ENCODE peak calls at places on chromosomes 6 and 20, in six cellular contexts. Z, Q, X, P, I and V are unnamed samples.

GRCh38 chr6:88544986-88545612 is 379.0 kb upstream of the CNR1 start:
- DNase-seq in Z (no peak), Q (no peak), X (no peak), P (no peak), I (no peak), V (no peak)

GRCh38 chr6:9540534-9541126 is 874.2 kb downstream of the TFAP2A start:
- DNase-seq in Z (no peak), Q (no peak), X (no peak), P (peak), I (peak), V (no peak)

GRCh38 chr6:56040271-56040670 is 164.9 kb upstream of the BMP5 start:
- DNase-seq in Z (peak), Q (no peak), X (no peak), P (peak), I (no peak), V (no peak)

GRCh38 chr6:158543606-158544185 is 16.2 kb upstream of the TMEM181 start:
- DNase-seq in Z (no peak), Q (no peak), X (no peak), P (no peak), I (no peak), V (no peak)

GRCh38 chr6:20473518-20473917 is 60.7 kb upstream of the CDKAL1 start:
- DNase-seq in Z (no peak), Q (no peak), X (no peak), P (no peak), I (no peak), V (no peak)

GRCh38 chr6:42367353-42368011 is 84.2 kb downstream of the TRERF1 start:
- DNase-seq in Z (no peak), Q (no peak), X (no peak), P (no peak), I (no peak), V (no peak)

GRCh38 chr6:17431581-17431980 is 38.2 kb downstream of the CAP2 start:
- DNase-seq in Z (no peak), Q (no peak), X (no peak), P (no peak), I (no peak), V (no peak)

GRCh38 chr20:51238675-51239305 is 215.9 kb upstream of the KCNG1 start:
- DNase-seq in Z (no peak), Q (no peak), X (no peak), P (no peak), I (no peak), V (no peak)

GRCh38 chr6:89278956-89279355 is 36.1 kb downstream of the GABRR2 start:
- DNase-seq in Z (no peak), Q (no peak), X (no peak), P (no peak), I (no peak), V (no peak)

GRCh38 chr20:6122873-6123649 is at the start of gene FERMT1:
- DNase-seq in Z (no peak), Q (peak), X (peak), P (peak), I (peak), V (peak)

GRCh38 chr6:102662851-102663250 is 1269.3 kb downstream of the GRIK2 start:
- DNase-seq in Z (no peak), Q (no peak), X (no peak), P (no peak), I (no peak), V (no peak)

GRCh38 chr6:20455175-20456075 is 53.7 kb downstream of the E2F3 start:
- DNase-seq in Z (peak), Q (no peak), X (no peak), P (peak), I (no peak), V (no peak)

GRCh38 chr6:101931766-101932165 is 538.3 kb downstream of the GRIK2 start:
- DNase-seq in Z (no peak), Q (no peak), X (no peak), P (no peak), I (no peak), V (no peak)

GRCh38 chr6:57172136-57173055 is at the start of gene BAG2:
- DNase-seq in Z (peak), Q (peak), X (peak), P (peak), I (peak), V (no peak)
- TF ChIP-seq CTCF in Z (no peak), Q (no peak), X (no peak), P (no peak), I (no peak), V (no peak)

DNA sequence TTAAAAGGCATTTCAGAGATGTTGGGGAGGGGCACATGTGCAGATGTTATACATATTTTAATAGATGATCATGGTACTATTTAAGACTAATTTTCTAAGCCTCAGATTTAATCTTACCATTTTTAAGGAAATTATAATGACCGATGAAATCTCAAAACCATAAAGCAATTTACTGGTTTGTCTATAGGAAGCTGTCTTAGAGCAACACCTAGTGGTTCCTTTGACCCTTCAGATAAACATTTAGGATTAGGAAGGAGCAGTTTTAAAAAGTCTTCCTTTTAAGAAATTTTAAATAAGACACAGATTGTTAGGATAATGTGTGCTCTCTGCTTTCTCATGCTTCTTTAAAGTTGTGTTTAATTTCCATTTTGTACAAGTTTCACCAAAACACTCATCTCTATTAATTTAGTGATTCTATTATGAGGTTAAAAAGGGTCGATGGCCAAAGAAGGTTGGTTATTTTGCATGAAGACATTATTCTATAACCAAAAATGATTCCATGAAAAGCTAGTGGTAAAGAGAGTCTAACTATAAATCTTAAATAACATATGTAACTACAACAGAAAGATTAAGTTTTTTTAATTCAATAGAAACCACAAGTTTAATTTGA is 376.4 kb downstream of the HACE1 start:
- DNase-seq in Z (no peak), Q (no peak), X (no peak), P (peak), I (no peak), V (no peak)
- TF ChIP-seq CTCF in Z (no peak), Q (no peak), X (no peak), P (peak), I (peak), V (peak)

DNA sequence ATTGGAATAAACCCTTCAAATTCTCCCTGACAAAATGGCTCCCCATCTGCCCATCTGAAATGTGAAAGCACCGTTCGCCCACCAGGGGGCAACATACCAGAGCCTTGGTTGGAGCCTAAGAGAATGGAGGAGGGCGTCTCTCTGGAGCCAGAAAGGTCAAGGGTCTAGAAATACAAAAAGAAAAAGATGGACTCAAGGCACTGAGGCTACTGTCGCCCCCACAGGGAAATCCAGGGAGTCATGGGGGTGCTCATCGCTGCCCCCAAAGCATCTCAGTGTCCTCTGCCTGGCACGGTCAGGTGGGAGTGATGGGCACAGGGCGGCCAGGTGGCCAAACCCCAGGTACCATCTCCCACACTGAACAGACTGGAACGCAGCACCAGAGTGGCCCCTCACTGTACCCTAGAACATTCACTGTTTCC is 136.3 kb downstream of the ZMYND8 start:
- DNase-seq in Z (no peak), Q (no peak), X (no peak), P (peak), I (peak), V (no peak)
- TF ChIP-seq CTCF in Z (peak), Q (peak), X (peak), P (peak), I (peak), V (peak)

DNA sequence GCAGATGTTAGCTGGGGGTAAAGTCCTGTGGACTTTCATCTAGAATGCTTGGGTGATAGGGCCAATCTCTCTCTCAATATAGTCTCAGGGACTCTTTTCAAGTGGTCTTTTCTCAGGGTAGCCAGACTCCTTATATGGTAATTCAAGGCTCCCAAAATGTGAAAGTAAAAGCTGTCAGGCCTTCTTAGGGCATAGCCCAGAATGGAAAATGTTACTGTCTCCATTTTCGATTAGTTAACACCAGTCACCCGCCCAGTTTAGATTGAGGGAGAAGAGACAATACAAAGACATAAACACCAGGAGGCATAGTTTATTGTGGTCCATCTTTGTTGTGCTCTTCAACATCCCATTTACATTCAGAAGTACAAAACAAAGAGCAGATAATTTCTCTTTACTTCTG is 295.8 kb downstream of the EPHA7 start:
- DNase-seq in Z (no peak), Q (no peak), X (no peak), P (no peak), I (no peak), V (no peak)
- TF ChIP-seq CTCF in Z (no peak), Q (no peak), X (no peak), P (no peak), I (no peak), V (no peak)

GRCh38 chr6:67933278-67933677 is 701.8 kb upstream of the ADGRB3 start:
- DNase-seq in Z (no peak), Q (no peak), X (no peak), P (peak), I (no peak), V (no peak)
- TF ChIP-seq CTCF in Z (no peak), Q (no peak), X (no peak), P (peak), I (no peak), V (no peak)

DNA sequence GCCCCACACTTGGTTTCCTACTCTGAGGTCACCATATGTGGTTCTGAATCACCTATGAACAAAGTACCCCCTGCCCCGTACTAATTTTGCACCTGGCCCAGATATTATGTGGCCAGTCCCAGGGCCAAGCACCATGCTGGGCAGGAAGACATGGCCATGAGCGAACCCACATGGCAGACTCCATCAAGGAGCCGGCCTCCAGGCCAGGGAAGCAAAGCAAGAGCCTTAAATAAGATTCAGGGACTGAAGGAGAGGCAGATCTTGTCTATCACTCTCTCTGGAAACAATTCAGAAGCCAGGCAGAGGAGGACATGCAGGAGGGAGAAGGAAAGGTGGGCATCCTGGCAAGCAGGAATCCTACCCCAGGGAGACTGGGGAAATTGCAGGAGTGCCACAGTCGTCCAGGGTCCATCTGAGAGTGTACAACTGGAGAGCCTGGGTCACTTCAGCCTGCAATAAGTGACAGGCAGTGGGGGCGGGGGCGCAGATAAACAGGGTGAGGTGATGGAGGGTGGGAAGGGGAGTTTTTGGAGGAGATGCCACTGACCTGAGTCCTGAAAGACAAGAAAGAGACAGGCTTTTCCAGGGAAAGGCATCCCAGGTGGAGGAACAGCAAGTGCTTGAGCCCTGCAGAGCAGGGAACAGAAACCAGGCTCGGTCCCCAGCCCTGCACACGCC is 2.1 kb upstream of the BMP7 start:
- DNase-seq in Z (no peak), Q (no peak), X (no peak), P (no peak), I (no peak), V (no peak)
- TF ChIP-seq CTCF in Z (no peak), Q (no peak), X (no peak), P (no peak), I (no peak), V (no peak)